ENCODE peak calls at places on chromosomes 5 and 9, in eight cellular contexts. L is ovary, H is fibroblast of villous mesenchyme, E is bronchial epithelial cell, G is fibroblast of mammary gland, A is A549, I is endodermal cell, X is AG04450. C is an unnamed sample.

GRCh38 chr5:158976035-158976434 is 123.7 kb downstream of the EBF1 start:
- DNase-seq in I (no peak), G (peak), L (no peak), H (peak), A (no peak), X (peak), E (peak), C (no peak)

GRCh38 chr5:168295574-168296201 is 4.2 kb downstream of the WWC1 start:
- DNase-seq in H (peak), G (peak), L (peak), E (peak), A (peak), X (peak), I (peak), C (no peak)

GRCh38 chr9:90936380-90936779 is 134.8 kb downstream of the SYK start:
- DNase-seq in X (no peak), L (no peak), H (no peak), A (no peak), G (peak), E (no peak), I (no peak), C (no peak)

GRCh38 chr9:116806075-116806474 is 119.0 kb downstream of the TRIM32 start:
- DNase-seq in A (no peak), H (peak), E (peak), X (no peak), L (no peak), G (peak), I (peak), C (no peak)

GRCh38 chr5:142644640-142645361 is 41.1 kb downstream of the FGF1 start:
- DNase-seq in G (peak), E (peak), H (peak), X (peak), A (peak), I (no peak), L (no peak), C (no peak)

GRCh38 chr9:88197781-88198345 is 59.6 kb upstream of the SPATA31C2 start:
- DNase-seq in I (no peak), G (peak), X (peak), L (no peak), E (peak), H (peak), A (peak), C (no peak)

GRCh38 chr5:18968966-18969365 is 1019.0 kb downstream of the CDH18 start:
- DNase-seq in G (no peak), A (no peak), X (no peak), L (no peak), I (no peak), H (no peak), E (peak), C (no peak)

GRCh38 chr5:72248352-72249032 is 71.5 kb downstream of the MRPS27 start:
- DNase-seq in E (peak), L (no peak), H (peak), I (no peak), X (no peak), G (peak), A (peak), C (peak)

GRCh38 chr9:13023498-13023897 is 248.7 kb downstream of the LURAP1L start:
- DNase-seq in I (no peak), H (no peak), G (peak), E (peak), X (no peak), A (no peak), L (no peak), C (no peak)

GRCh38 chr5:88613051-88613450 is 269.9 kb downstream of the MEF2C start:
- DNase-seq in I (no peak), H (no peak), E (peak), A (no peak), L (no peak), X (no peak), G (no peak), C (no peak)

GRCh38 chr5:175535781-175536180 is 57.4 kb downstream of the SFXN1 start:
- DNase-seq in A (no peak), H (no peak), X (no peak), I (no peak), E (peak), G (no peak), L (no peak), C (no peak)

GRCh38 chr5:87829214-87829551 is 416.5 kb upstream of the CCNH start:
- DNase-seq in A (no peak), G (peak), E (peak), H (peak), I (no peak), X (no peak), L (peak), C (no peak)

GRCh38 chr5:111299831-111300432 is 75.7 kb downstream of the CAMK4 start:
- DNase-seq in G (no peak), X (no peak), L (no peak), I (no peak), H (peak), E (no peak), A (no peak), C (no peak)

GRCh38 chr5:72951850-72952468 is 3.9 kb upstream of the FCHO2 start:
- DNase-seq in I (no peak), H (peak), L (no peak), E (peak), X (no peak), A (peak), G (peak), C (no peak)

GRCh38 chr5:80346055-80346454 is 26.3 kb downstream of the SPZ1 start:
- DNase-seq in H (peak), X (no peak), G (peak), A (peak), E (peak), L (no peak), I (peak), C (peak)

GRCh38 chr5:67301285-67301904 is 104.8 kb upstream of the CD180 start:
- DNase-seq in L (peak), I (no peak), A (no peak), X (peak), E (peak), G (peak), H (peak), C (no peak)

GRCh38 chr5:79954620-79955019 is 36.4 kb downstream of the MTX3 start:
- DNase-seq in H (peak), G (peak), I (no peak), E (no peak), A (no peak), L (no peak), X (no peak), C (no peak)

GRCh38 chr5:31531543-31531887 is 378 bp downstream of the DROSHA start:
- DNase-seq in E (peak), I (no peak), H (peak), A (peak), X (no peak), L (peak), G (peak), C (peak)

GRCh38 chr5:6686916-6687409 is 26.3 kb upstream of the TENT4A start:
- DNase-seq in E (peak), G (peak), A (no peak), X (no peak), L (peak), I (peak), H (peak), C (no peak)

GRCh38 chr5:71899865-71900342 is 180.8 kb downstream of the CARTPT start:
- DNase-seq in L (no peak), H (no peak), E (peak), X (no peak), A (no peak), I (no peak), G (peak), C (no peak)

GRCh38 chr5:400282-401215 is 42.4 kb upstream of the EXOC3 start:
- DNase-seq in G (peak), I (peak), H (peak), X (no peak), L (no peak), E (no peak), A (no peak), C (no peak)

GRCh38 chr5:170287532-170287931 is 10.0 kb downstream of the LCP2 start:
- DNase-seq in L (peak), H (no peak), I (no peak), E (no peak), X (no peak), G (peak), A (no peak), C (no peak)

GRCh38 chr5:149317281-149318048 is 27.8 kb upstream of the GRPEL2 start:
- DNase-seq in L (no peak), G (peak), A (peak), X (peak), I (peak), H (peak), E (peak), C (peak)

GRCh38 chr5:72451771-72452505 is 55.3 kb downstream of the ZNF366 start:
- DNase-seq in X (no peak), E (no peak), H (peak), L (peak), G (peak), I (peak), A (peak), C (peak)

GRCh38 chr9:34454571-34455065 is 3.8 kb downstream of the FAM219A start:
- DNase-seq in I (no peak), A (peak), G (peak), H (peak), L (no peak), X (no peak), E (peak), C (peak)

GRCh38 chr5:42949348-42950090 is 90.6 kb downstream of the ANXA2R start:
- DNase-seq in X (peak), L (no peak), I (no peak), H (peak), E (peak), G (peak), A (peak), C (peak)

GRCh38 chr5:170437621-170438375 is 48.6 kb upstream of the KCNMB1 start:
- DNase-seq in A (no peak), I (no peak), G (no peak), L (no peak), E (no peak), X (no peak), H (no peak), C (no peak)

GRCh38 chr5:8730194-8730593 is 815.7 kb downstream of the SEMA5A start:
- DNase-seq in L (no peak), I (no peak), A (no peak), G (peak), E (no peak), H (peak), X (peak), C (no peak)

GRCh38 chr5:160209917-160210316 is 19.4 kb upstream of the FABP6 start:
- DNase-seq in H (no peak), L (no peak), G (no peak), X (no peak), I (no peak), E (peak), A (no peak), C (no peak)

GRCh38 chr9:24342457-24342856 is 203.2 kb downstream of the IZUMO3 start:
- DNase-seq in G (no peak), L (no peak), E (no peak), H (no peak), X (no peak), I (no peak), A (no peak), C (no peak)
- TF ChIP-seq CTCF in G (no peak), L (no peak), E (no peak), H (no peak), X (no peak), I (peak), A (no peak), C (no peak)

DNA sequence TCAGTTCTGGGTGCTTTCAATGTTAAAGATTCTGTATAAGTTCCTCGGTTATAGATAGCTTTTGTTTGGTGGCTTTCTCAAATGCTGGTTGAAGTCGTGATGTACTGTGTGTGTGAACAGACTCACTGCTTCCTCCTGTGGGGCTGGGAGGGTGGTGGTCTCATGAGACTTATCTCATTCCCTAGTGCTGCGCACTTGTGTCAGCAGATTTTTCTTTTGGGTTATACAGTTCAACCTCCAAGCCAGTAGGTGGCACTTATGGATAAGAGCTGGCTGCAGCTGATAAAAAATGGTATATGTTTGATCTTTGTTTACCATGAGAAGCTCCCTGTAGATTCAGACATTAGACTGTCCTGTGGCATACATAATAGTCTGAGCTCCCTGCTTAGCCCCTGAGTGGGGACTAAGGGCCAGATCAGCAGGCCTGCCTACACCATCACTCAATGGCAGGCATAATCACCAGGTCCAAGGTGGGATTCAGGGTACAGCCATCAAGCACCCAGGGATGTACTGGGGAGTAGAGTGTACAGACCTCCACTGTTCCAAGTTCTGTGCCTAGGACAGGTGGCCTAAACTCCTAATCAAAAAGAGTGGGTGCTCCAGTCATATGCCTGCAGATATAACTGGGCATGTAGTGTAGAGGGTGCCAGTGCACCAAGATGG is 174.2 kb downstream of the OXCT1 start:
- DNase-seq in X (no peak), E (no peak), A (no peak), G (peak), H (no peak), L (no peak), I (peak), C (peak)
- TF ChIP-seq CTCF in X (peak), E (no peak), A (no peak), G (peak), H (peak), L (no peak), I (peak), C (peak)

DNA sequence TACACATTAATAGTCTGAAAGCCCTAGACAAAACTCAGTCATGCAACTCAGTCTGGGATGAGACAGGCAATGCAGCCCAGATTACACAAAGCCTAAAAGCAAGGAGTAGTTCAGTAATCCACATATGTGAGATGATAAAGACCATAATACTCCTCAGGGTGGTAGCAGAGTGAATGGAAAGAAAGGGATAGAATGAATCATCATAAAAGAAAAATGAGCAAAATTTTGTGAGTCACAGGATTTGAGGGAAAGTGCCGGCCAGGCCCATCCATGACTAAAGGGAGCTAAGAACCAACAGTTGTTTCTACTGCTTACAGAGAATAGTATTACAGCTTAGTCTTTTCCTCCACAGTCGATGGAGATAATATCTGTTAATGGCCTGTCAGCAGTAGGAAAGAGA is 90.0 kb upstream of the POU5F2 start:
- DNase-seq in X (peak), A (peak), H (peak), I (no peak), E (peak), L (no peak), G (peak), C (no peak)
- TF ChIP-seq CTCF in X (no peak), A (no peak), H (no peak), I (no peak), E (no peak), L (no peak), G (no peak), C (no peak)

DNA sequence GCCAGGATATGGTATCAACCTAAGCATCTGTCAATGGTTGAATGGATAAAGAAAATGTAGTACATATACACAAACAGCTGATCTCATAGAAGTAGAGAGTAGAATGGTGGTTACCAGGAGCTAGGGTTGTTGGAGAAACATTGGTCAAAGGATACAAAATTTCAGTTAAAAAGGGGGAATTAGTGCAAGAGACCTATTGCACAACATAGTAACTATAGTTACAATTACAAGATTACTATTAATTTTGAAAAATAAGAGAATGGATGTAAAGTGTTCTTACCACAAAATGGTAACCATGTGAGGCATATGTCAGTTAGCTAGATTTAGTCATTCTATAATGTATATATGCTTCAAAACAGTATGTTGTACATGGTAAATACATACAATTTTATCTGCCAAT is 28.8 kb upstream of the ELOVL7 start:
- DNase-seq in I (no peak), E (no peak), G (no peak), X (no peak), L (no peak), A (no peak), H (no peak), C (no peak)
- TF ChIP-seq CTCF in I (no peak), E (no peak), G (no peak), X (no peak), L (no peak), A (no peak), H (no peak), C (no peak)

C was measured in BE2C.